ENCODE peak calls at places on chromosomes 3 and 15, in four cellular contexts. J, F, P and B are unnamed samples.

GRCh38 chr3:134058728-134059601 is 29.2 kb upstream of the SLCO2A1 start:
- DNase-seq in J (no peak), P (no peak), F (no peak), B (no peak)

GRCh38 chr3:13788522-13789424 is 91.1 kb downstream of the WNT7A start:
- DNase-seq in J (no peak), F (no peak), P (peak), B (no peak)

GRCh38 chr3:184746131-184747120 is 34.6 kb upstream of the MAGEF1 start:
- DNase-seq in J (no peak), F (no peak), P (no peak), B (no peak)

GRCh38 chr3:187088701-187089100 is 50.6 kb downstream of the RPL39L start:
- DNase-seq in P (no peak), J (no peak), F (no peak), B (no peak)

GRCh38 chr15:44102675-44103254 is 92.3 kb downstream of the FRMD5 start:
- DNase-seq in P (peak), F (no peak), J (no peak), B (no peak)

GRCh38 chr3:78497025-78497424 is 1270.8 kb downstream of the ROBO1 start:
- DNase-seq in J (peak), F (no peak), P (no peak), B (peak)

GRCh38 chr15:85871545-85871944 is 76.8 kb upstream of the KLHL25 start:
- DNase-seq in J (no peak), F (no peak), P (no peak), B (no peak)

GRCh38 chr3:154334973-154335420 is 10.7 kb upstream of the DHX36 start:
- DNase-seq in F (no peak), P (peak), J (peak), B (peak)

GRCh38 chr3:14214764-14215163 is 36.1 kb downstream of the LSM3 start:
- DNase-seq in F (no peak), J (no peak), P (no peak), B (no peak)

GRCh38 chr3:141485578-141486415 is 1.0 kb upstream of the RASA2 start:
- DNase-seq in P (peak), J (no peak), F (peak), B (no peak)

GRCh38 chr15:22979069-22979698 is 984 bp downstream of the CYFIP1 start:
- DNase-seq in F (peak), J (no peak), P (peak), B (no peak)